ENCODE peak calls at places on chromosomes 1 and 21, in ten cellular contexts. E, J, U, W, B, N, M, X, Y and Q are unnamed samples.

GRCh38 chr1:49351744-49352143 is 575.1 kb upstream of the BEND5 start:
- DNase-seq in X (no peak), E (peak), W (no peak), J (no peak), M (no peak), B (no peak), Y (no peak), U (peak), N (no peak), Q (no peak)

GRCh38 chr1:92965003-92965402 is 3.7 kb upstream of the DIPK1A start:
- DNase-seq in J (peak), E (no peak), M (no peak), X (no peak), N (no peak), B (no peak), W (no peak), Y (no peak), U (no peak), Q (no peak)

GRCh38 chr1:206477110-206477509 is 6.8 kb downstream of the IKBKE start:
- DNase-seq in M (no peak), X (no peak), N (no peak), J (no peak), E (no peak), Y (no peak), W (no peak), U (no peak), B (no peak), Q (no peak)

GRCh38 chr1:8586438-8586837 is 231.0 kb downstream of the RERE start:
- DNase-seq in W (no peak), J (no peak), U (no peak), E (no peak), N (no peak), B (no peak), Y (no peak), X (no peak), M (no peak), Q (no peak)

GRCh38 chr1:226207048-226207447 is 16.4 kb upstream of the MIXL1 start:
- DNase-seq in B (no peak), X (no peak), E (no peak), Y (no peak), N (no peak), W (no peak), U (no peak), J (no peak), M (no peak), Q (no peak)

GRCh38 chr1:232944342-232944741 is 6.1 kb upstream of the NTPCR start:
- DNase-seq in E (no peak), B (no peak), J (no peak), X (no peak), U (no peak), M (no peak), W (no peak), Y (no peak), N (no peak), Q (no peak)

GRCh38 chr1:93180723-93181613 is at the start of gene CCDC18:
- DNase-seq in U (peak), E (peak), N (peak), J (peak), X (no peak), W (no peak), M (peak), B (no peak), Y (peak), Q (peak)

GRCh38 chr21:34510148-34511142 is 1.6 kb downstream of the KCNE1 start:
- DNase-seq in W (peak), X (peak), Y (peak), E (peak), U (peak), N (peak), J (no peak), M (peak), B (no peak), Q (peak)

GRCh38 chr1:10598088-10598712 is 123.5 kb downstream of the PEX14 start:
- DNase-seq in W (no peak), Y (no peak), B (no peak), E (no peak), X (no peak), M (peak), N (peak), J (no peak), U (no peak), Q (no peak)

GRCh38 chr21:35079181-35079580 is 30.1 kb upstream of the RUNX1 start:
- DNase-seq in E (no peak), W (no peak), M (no peak), U (no peak), Y (no peak), B (no peak), J (no peak), N (no peak), X (no peak), Q (no peak)

GRCh38 chr1:83023212-83023611 is 975.7 kb downstream of the TTLL7 start:
- DNase-seq in J (no peak), X (no peak), M (no peak), W (no peak), Y (no peak), B (no peak), E (no peak), N (no peak), U (no peak), Q (no peak)

GRCh38 chr1:184296466-184297243 is 90.2 kb upstream of the C1orf21 start:
- DNase-seq in N (peak), U (peak), B (peak), W (no peak), E (peak), J (no peak), X (no peak), M (no peak), Y (no peak), Q (no peak)

GRCh38 chr1:60171793-60172192 is 98.2 kb upstream of the C1orf87 start:
- DNase-seq in Y (no peak), J (no peak), W (no peak), X (no peak), M (no peak), U (peak), N (peak), B (peak), E (peak), Q (no peak)

GRCh38 chr1:24022611-24023359 is 42.7 kb upstream of the SRSF10 start:
- DNase-seq in B (peak), W (no peak), U (peak), E (peak), J (no peak), X (no peak), Y (no peak), M (no peak), N (peak), Q (no peak)

GRCh38 chr1:55305735-55306134 is 90.6 kb upstream of the USP24 start:
- DNase-seq in E (peak), X (no peak), Y (no peak), N (peak), U (peak), M (no peak), W (no peak), B (no peak), J (no peak), Q (no peak)